ENCODE peak calls at places on chromosomes 1 and 21, in six cellular contexts. One of them, this sample, is unnamed.

GRCh38 chr1:201480231-201481003 is 11.4 kb upstream of the PHLDA3 start:
- DNase-seq in NCI-H1694: peak
- DNase-seq in KG1: no peak
- DNase-seq in AG20443: peak
- DNase-seq in fibroblast of the aortic adventitia: peak
- DNase-seq in LoVo: peak
- DNase-seq in this sample: no peak

GRCh38 chr1:27934818-27935549 is at the start of gene SMPDL3B:
- DNase-seq in NCI-H1694: no peak
- DNase-seq in KG1: peak
- DNase-seq in AG20443: peak
- DNase-seq in fibroblast of the aortic adventitia: no peak
- DNase-seq in LoVo: peak
- DNase-seq in this sample: peak

GRCh38 chr1:248844526-248844925 is 6.5 kb downstream of the ZNF672 start:
- DNase-seq in NCI-H1694: no peak
- DNase-seq in KG1: no peak
- DNase-seq in AG20443: no peak
- DNase-seq in fibroblast of the aortic adventitia: no peak
- DNase-seq in LoVo: no peak
- DNase-seq in this sample: no peak

GRCh38 chr1:87182611-87183010 is 146.1 kb upstream of the LMO4 start:
- DNase-seq in NCI-H1694: no peak
- DNase-seq in KG1: no peak
- DNase-seq in AG20443: no peak
- DNase-seq in fibroblast of the aortic adventitia: no peak
- DNase-seq in LoVo: no peak
- DNase-seq in this sample: no peak

GRCh38 chr1:215636258-215636965 is 69.3 kb downstream of the KCTD3 start:
- DNase-seq in NCI-H1694: no peak
- DNase-seq in KG1: no peak
- DNase-seq in AG20443: peak
- DNase-seq in fibroblast of the aortic adventitia: peak
- DNase-seq in LoVo: peak
- DNase-seq in this sample: no peak

GRCh38 chr1:28163496-28164120 is 12.9 kb downstream of the PTAFR start:
- DNase-seq in NCI-H1694: no peak
- DNase-seq in KG1: no peak
- DNase-seq in AG20443: no peak
- DNase-seq in fibroblast of the aortic adventitia: peak
- DNase-seq in LoVo: no peak
- DNase-seq in this sample: no peak

GRCh38 chr1:52925571-52926005 is 1.5 kb upstream of the SCP2 start:
- DNase-seq in NCI-H1694: no peak
- DNase-seq in KG1: no peak
- DNase-seq in AG20443: no peak
- DNase-seq in fibroblast of the aortic adventitia: peak
- DNase-seq in LoVo: no peak
- DNase-seq in this sample: peak

GRCh38 chr1:216812966-216813365 is 89.7 kb upstream of the ESRRG start:
- DNase-seq in NCI-H1694: no peak
- DNase-seq in KG1: no peak
- DNase-seq in AG20443: no peak
- DNase-seq in fibroblast of the aortic adventitia: no peak
- DNase-seq in LoVo: no peak
- DNase-seq in this sample: no peak

GRCh38 chr1:58047265-58047858 is 499.2 kb downstream of the OMA1 start:
- DNase-seq in NCI-H1694: peak
- DNase-seq in KG1: no peak
- DNase-seq in AG20443: peak
- DNase-seq in fibroblast of the aortic adventitia: no peak
- DNase-seq in LoVo: peak
- DNase-seq in this sample: peak

GRCh38 chr1:117698398-117699160 is 92.7 kb downstream of the TENT5C start:
- DNase-seq in NCI-H1694: no peak
- DNase-seq in KG1: no peak
- DNase-seq in AG20443: peak
- DNase-seq in fibroblast of the aortic adventitia: peak
- DNase-seq in LoVo: no peak
- DNase-seq in this sample: no peak

GRCh38 chr1:9181176-9181906 is 52.4 kb upstream of the GPR157 start:
- DNase-seq in NCI-H1694: no peak
- DNase-seq in KG1: peak
- DNase-seq in AG20443: peak
- DNase-seq in fibroblast of the aortic adventitia: peak
- DNase-seq in LoVo: peak
- DNase-seq in this sample: peak

GRCh38 chr21:43295016-43295958 is 126.5 kb downstream of the CRYAA start:
- DNase-seq in NCI-H1694: no peak
- DNase-seq in KG1: no peak
- DNase-seq in AG20443: no peak
- DNase-seq in fibroblast of the aortic adventitia: no peak
- DNase-seq in LoVo: no peak
- DNase-seq in this sample: no peak

GRCh38 chr1:71046891-71047634 is 553 bp downstream of the PTGER3 start:
- DNase-seq in NCI-H1694: no peak
- DNase-seq in KG1: no peak
- DNase-seq in AG20443: peak
- DNase-seq in fibroblast of the aortic adventitia: no peak
- DNase-seq in LoVo: no peak
- DNase-seq in this sample: no peak

GRCh38 chr21:31011412-31011811 is 26.9 kb downstream of the KRTAP19-8 start:
- DNase-seq in NCI-H1694: no peak
- DNase-seq in KG1: no peak
- DNase-seq in AG20443: no peak
- DNase-seq in fibroblast of the aortic adventitia: no peak
- DNase-seq in LoVo: no peak
- DNase-seq in this sample: no peak

This sample was measured in G401.